ENCODE peak calls at places on chromosomes 2 and 18, in six cellular contexts. O, U, H, F, G and V are unnamed samples.

GRCh38 chr2:38217401-38218188 is 141.6 kb upstream of the CYP1B1 start:
- DNase-seq in O (no peak), U (no peak), H (no peak), F (no peak), G (no peak), V (no peak)

GRCh38 chr2:122395687-122396086 is 640.2 kb downstream of the TSN start:
- DNase-seq in O (no peak), U (no peak), H (no peak), F (no peak), G (no peak), V (no peak)

GRCh38 chr2:161134547-161135518 is 25.4 kb upstream of the TANK start:
- DNase-seq in O (no peak), U (no peak), H (no peak), F (no peak), G (peak), V (no peak)

GRCh38 chr18:3265564-3266033 is 3.7 kb downstream of the MYL12B start:
- DNase-seq in O (no peak), U (no peak), H (no peak), F (no peak), G (no peak), V (no peak)

GRCh38 chr2:239937866-239938640 is 87.1 kb downstream of the NDUFA10 start:
- DNase-seq in O (peak), U (no peak), H (no peak), F (no peak), G (no peak), V (no peak)

GRCh38 chr2:55786286-55786685 is 92.6 kb upstream of the PNPT1 start:
- DNase-seq in O (no peak), U (no peak), H (no peak), F (no peak), G (no peak), V (no peak)

GRCh38 chr2:121408641-121409040 is 122.0 kb upstream of the RNU4ATAC start:
- DNase-seq in O (no peak), U (no peak), H (no peak), F (no peak), G (peak), V (no peak)

GRCh38 chr2:170454471-170455372 is 260.4 kb upstream of the SP5 start:
- DNase-seq in O (no peak), U (no peak), H (no peak), F (peak), G (no peak), V (no peak)

GRCh38 chr2:161166538-161167409 is 6.5 kb downstream of the TANK start:
- DNase-seq in O (no peak), U (peak), H (no peak), F (peak), G (peak), V (peak)

GRCh38 chr2:155703917-155704316 is 628.6 kb downstream of the NR4A2 start:
- DNase-seq in O (no peak), U (no peak), H (no peak), F (no peak), G (no peak), V (no peak)

GRCh38 chr2:127423476-127423840 is 5.2 kb downstream of the PROC start:
- DNase-seq in O (no peak), U (no peak), H (no peak), F (peak), G (no peak), V (no peak)

GRCh38 chr2:149363953-149364352 is 33.6 kb downstream of the LYPD6 start:
- DNase-seq in O (no peak), U (no peak), H (no peak), F (no peak), G (peak), V (no peak)

GRCh38 chr2:239188536-239188935 is 212.3 kb downstream of the HDAC4 start:
- DNase-seq in O (peak), U (no peak), H (no peak), F (no peak), G (no peak), V (no peak)

GRCh38 chr2:143802242-143802641 is 673.0 kb downstream of the ARHGAP15 start:
- DNase-seq in O (no peak), U (no peak), H (no peak), F (peak), G (peak), V (no peak)

GRCh38 chr2:128734521-128735295 is 416.0 kb upstream of the HS6ST1 start:
- DNase-seq in O (peak), U (peak), H (no peak), F (no peak), G (peak), V (peak)

GRCh38 chr2:184472481-184472880 is 125.8 kb upstream of the ZNF804A start:
- DNase-seq in O (no peak), U (no peak), H (no peak), F (no peak), G (no peak), V (no peak)

GRCh38 chr2:218860950-218861381 is 1.4 kb downstream of the WNT6 start:
- DNase-seq in O (no peak), U (peak), H (no peak), F (peak), G (peak), V (peak)

GRCh38 chr2:119810039-119810630 is 50.4 kb downstream of the PTPN4 start:
- DNase-seq in O (no peak), U (no peak), H (no peak), F (no peak), G (no peak), V (no peak)

GRCh38 chr2:104969564-104969963 is 68.3 kb upstream of the MRPS9 start:
- DNase-seq in O (no peak), U (no peak), H (no peak), F (peak), G (no peak), V (no peak)

GRCh38 chr18:70380915-70381896 is 92.4 kb downstream of the SOCS6 start:
- DNase-seq in O (no peak), U (peak), H (no peak), F (no peak), G (no peak), V (no peak)

GRCh38 chr2:239222346-239223028 is 178.3 kb downstream of the HDAC4 start:
- DNase-seq in O (peak), U (no peak), H (no peak), F (no peak), G (no peak), V (no peak)

GRCh38 chr2:198873771-198874501 is 583.8 kb downstream of the SATB2 start:
- DNase-seq in O (no peak), U (no peak), H (no peak), F (no peak), G (peak), V (no peak)

GRCh38 chr2:109061736-109062557 is 67.1 kb upstream of the SH3RF3 start:
- DNase-seq in O (no peak), U (no peak), H (no peak), F (no peak), G (no peak), V (no peak)

GRCh38 chr2:81213598-81213997 is 909.0 kb upstream of the LRRTM1 start:
- DNase-seq in O (no peak), U (no peak), H (no peak), F (no peak), G (no peak), V (no peak)

GRCh38 chr2:113796592-113797180 is 40.2 kb upstream of the SLC35F5 start:
- DNase-seq in O (no peak), U (no peak), H (no peak), F (no peak), G (no peak), V (no peak)

GRCh38 chr2:7634370-7634769 is 717.2 kb downstream of the RNF144A start:
- DNase-seq in O (no peak), U (no peak), H (no peak), F (no peak), G (no peak), V (peak)

GRCh38 chr2:150681120-150681796 is 193.8 kb upstream of the RND3 start:
- DNase-seq in O (peak), U (no peak), H (no peak), F (peak), G (peak), V (no peak)

GRCh38 chr2:217899231-217900009 is 103.4 kb downstream of the TNS1 start:
- DNase-seq in O (peak), U (peak), H (no peak), F (peak), G (peak), V (no peak)

GRCh38 chr2:2321250-2321545 is 9.9 kb downstream of the MYT1L start:
- DNase-seq in O (no peak), U (no peak), H (no peak), F (no peak), G (no peak), V (no peak)

GRCh38 chr2:217918220-217919024 is 84.4 kb downstream of the TNS1 start:
- DNase-seq in O (no peak), U (no peak), H (no peak), F (no peak), G (peak), V (no peak)

GRCh38 chr2:103396152-103396551 is 634.3 kb downstream of the TMEM182 start:
- DNase-seq in O (no peak), U (no peak), H (no peak), F (no peak), G (no peak), V (no peak)

GRCh38 chr2:86378469-86378868 is 41.0 kb upstream of the REEP1 start:
- DNase-seq in O (no peak), U (no peak), H (no peak), F (no peak), G (no peak), V (no peak)

GRCh38 chr2:119755906-119756305 is 3.8 kb upstream of the PTPN4 start:
- DNase-seq in O (no peak), U (no peak), H (no peak), F (peak), G (no peak), V (no peak)

GRCh38 chr18:3624818-3625716 is 175.1 kb downstream of the TGIF1 start:
- DNase-seq in O (peak), U (peak), H (no peak), F (peak), G (peak), V (peak)

GRCh38 chr2:80548469-80548868 is 243.9 kb upstream of the LRRTM1 start:
- DNase-seq in O (no peak), U (no peak), H (no peak), F (no peak), G (no peak), V (no peak)

GRCh38 chr2:73983322-73984202 is 1.1 kb upstream of the TET3 start:
- DNase-seq in O (no peak), U (peak), H (peak), F (peak), G (no peak), V (no peak)

GRCh38 chr18:8011906-8012305 is 444.8 kb downstream of the PTPRM start:
- DNase-seq in O (no peak), U (no peak), H (no peak), F (no peak), G (no peak), V (no peak)
- TF ChIP-seq CTCF in O (no peak), U (no peak), H (no peak), F (no peak), G (no peak), V (no peak)

GRCh38 chr18:68733693-68734092 is 18.8 kb upstream of the TMX3 start:
- DNase-seq in O (no peak), U (no peak), H (no peak), F (no peak), G (peak), V (no peak)
- TF ChIP-seq CTCF in O (no peak), U (no peak), H (no peak), F (no peak), G (peak), V (peak)

GRCh38 chr2:46276652-46277051 is 20.6 kb upstream of the EPAS1 start:
- DNase-seq in O (no peak), U (no peak), H (no peak), F (no peak), G (no peak), V (no peak)
- TF ChIP-seq CTCF in O (peak), U (no peak), H (no peak), F (peak), G (peak), V (no peak)

GRCh38 chr2:159030674-159031380 is 62.4 kb downstream of the TANC1 start:
- DNase-seq in O (peak), U (no peak), H (no peak), F (no peak), G (peak), V (no peak)

GRCh38 chr2:159032580-159032979 is 64.1 kb downstream of the TANC1 start:
- DNase-seq in O (no peak), U (no peak), H (no peak), F (no peak), G (no peak), V (no peak)

GRCh38 chr2:159034728-159035127 is 66.3 kb downstream of the TANC1 start:
- DNase-seq in O (no peak), U (no peak), H (no peak), F (no peak), G (no peak), V (no peak)

GRCh38 chr2:159032156-159032555 is 63.7 kb downstream of the TANC1 start:
- DNase-seq in O (no peak), U (no peak), H (no peak), F (no peak), G (no peak), V (no peak)

GRCh38 chr2:159035790-159036411 is 67.5 kb downstream of the TANC1 start:
- DNase-seq in O (no peak), U (peak), H (no peak), F (peak), G (peak), V (peak)
- TF ChIP-seq CTCF in O (peak), U (peak), H (no peak), F (peak), G (peak), V (peak)

GRCh38 chr2:47653909-47654789 is 128.8 kb upstream of the MSH6 start:
- DNase-seq in O (peak), U (no peak), H (no peak), F (no peak), G (no peak), V (no peak)
- TF ChIP-seq CTCF in O (peak), U (no peak), H (no peak), F (no peak), G (peak), V (peak)

GRCh38 chr2:19898592-19899329 is 3.0 kb downstream of the TTC32 start:
- DNase-seq in O (no peak), U (no peak), H (no peak), F (no peak), G (no peak), V (no peak)

GRCh38 chr2:19893520-19894134 is 8.2 kb downstream of the TTC32 start:
- DNase-seq in O (no peak), U (no peak), H (no peak), F (no peak), G (no peak), V (no peak)

GRCh38 chr2:19897623-19898245 is 4.0 kb downstream of the TTC32 start:
- DNase-seq in O (no peak), U (no peak), H (no peak), F (no peak), G (no peak), V (no peak)

GRCh38 chr2:19894135-19894792 is 7.5 kb downstream of the TTC32 start:
- DNase-seq in O (no peak), U (no peak), H (no peak), F (no peak), G (no peak), V (no peak)

GRCh38 chr2:19895535-19895934 is 6.2 kb downstream of the TTC32 start:
- DNase-seq in O (no peak), U (no peak), H (no peak), F (no peak), G (no peak), V (no peak)
- TF ChIP-seq CTCF in O (no peak), U (no peak), H (no peak), F (no peak), G (no peak), V (no peak)